ENCODE peak calls at places on chromosomes 12 and 14, in ten cellular contexts. One of them, this sample, is unnamed.

GRCh38 chr12:10826258-10826657 is at the start of gene TAS2R10:
- DNase-seq in upper lobe of right lung: no peak
- DNase-seq in A549: no peak
- DNase-seq in tibial artery: no peak
- DNase-seq in thoracic aorta: no peak
- DNase-seq in colonic mucosa: no peak
- DNase-seq in breast epithelium: no peak
- DNase-seq in IMR-90: no peak
- DNase-seq in PC-3: no peak
- DNase-seq in GM12878: no peak
- DNase-seq in this sample: no peak

GRCh38 chr12:98635657-98636323 is 8.8 kb downstream of the IKBIP start:
- DNase-seq in upper lobe of right lung: no peak
- DNase-seq in A549: peak; percentile 20
- DNase-seq in tibial artery: no peak
- DNase-seq in thoracic aorta: no peak
- DNase-seq in colonic mucosa: no peak
- DNase-seq in breast epithelium: no peak
- DNase-seq in IMR-90: peak; percentile 77
- DNase-seq in PC-3: peak; percentile 90
- DNase-seq in GM12878: peak; percentile 44
- DNase-seq in this sample: no peak

GRCh38 chr12:115305867-115306266 is 621.9 kb upstream of the TBX3 start:
- DNase-seq in upper lobe of right lung: no peak
- DNase-seq in A549: no peak
- DNase-seq in tibial artery: no peak
- DNase-seq in thoracic aorta: no peak
- DNase-seq in colonic mucosa: no peak
- DNase-seq in breast epithelium: no peak
- DNase-seq in IMR-90: no peak
- DNase-seq in PC-3: no peak
- DNase-seq in GM12878: no peak
- DNase-seq in this sample: no peak

GRCh38 chr14:74552623-74553022 is 59.1 kb downstream of the ISCA2 start:
- DNase-seq in upper lobe of right lung: peak; percentile 80
- DNase-seq in A549: no peak
- DNase-seq in tibial artery: peak; percentile 94
- DNase-seq in thoracic aorta: peak; percentile 55
- DNase-seq in colonic mucosa: peak; percentile 66
- DNase-seq in breast epithelium: no peak
- DNase-seq in IMR-90: peak; percentile 50
- DNase-seq in PC-3: no peak
- DNase-seq in GM12878: no peak
- DNase-seq in this sample: no peak

GRCh38 chr14:85415015-85415712 is 114.8 kb upstream of the FLRT2 start:
- DNase-seq in upper lobe of right lung: no peak
- DNase-seq in A549: peak; percentile 85
- DNase-seq in tibial artery: no peak
- DNase-seq in thoracic aorta: no peak
- DNase-seq in colonic mucosa: peak; percentile 20
- DNase-seq in breast epithelium: no peak
- DNase-seq in IMR-90: peak; percentile 93
- DNase-seq in PC-3: peak; percentile 88
- DNase-seq in GM12878: no peak
- DNase-seq in this sample: no peak

GRCh38 chr12:41605528-41606295 is 417.6 kb downstream of the PDZRN4 start:
- DNase-seq in upper lobe of right lung: no peak
- DNase-seq in A549: no peak
- DNase-seq in tibial artery: no peak
- DNase-seq in thoracic aorta: no peak
- DNase-seq in colonic mucosa: no peak
- DNase-seq in breast epithelium: no peak
- DNase-seq in IMR-90: peak; percentile 1
- DNase-seq in PC-3: no peak
- DNase-seq in GM12878: no peak
- DNase-seq in this sample: no peak

GRCh38 chr12:50991296-50991695 is 34.9 kb downstream of the SLC11A2 start:
- DNase-seq in upper lobe of right lung: no peak
- DNase-seq in A549: no peak
- DNase-seq in tibial artery: no peak
- DNase-seq in thoracic aorta: no peak
- DNase-seq in colonic mucosa: no peak
- DNase-seq in breast epithelium: no peak
- DNase-seq in IMR-90: no peak
- DNase-seq in PC-3: no peak
- DNase-seq in GM12878: no peak
- DNase-seq in this sample: no peak

GRCh38 chr12:71756054-71756675 is 1.5 kb downstream of the RAB21 start:
- DNase-seq in upper lobe of right lung: no peak
- DNase-seq in A549: no peak
- DNase-seq in tibial artery: no peak
- DNase-seq in thoracic aorta: no peak
- DNase-seq in colonic mucosa: no peak
- DNase-seq in breast epithelium: no peak
- DNase-seq in IMR-90: no peak
- DNase-seq in PC-3: peak; percentile 5
- DNase-seq in GM12878: no peak
- DNase-seq in this sample: no peak

GRCh38 chr12:75986001-75986739 is 45.4 kb downstream of the PHLDA1 start:
- DNase-seq in upper lobe of right lung: no peak
- DNase-seq in A549: no peak
- DNase-seq in tibial artery: no peak
- DNase-seq in thoracic aorta: no peak
- DNase-seq in colonic mucosa: peak; percentile 33
- DNase-seq in breast epithelium: no peak
- DNase-seq in IMR-90: peak; percentile 25
- DNase-seq in PC-3: no peak
- DNase-seq in GM12878: no peak
- DNase-seq in this sample: no peak

GRCh38 chr12:4302881-4303280 is 18.1 kb upstream of the TIGAR start:
- DNase-seq in upper lobe of right lung: no peak
- DNase-seq in A549: no peak
- DNase-seq in tibial artery: peak; percentile 21
- DNase-seq in thoracic aorta: no peak
- DNase-seq in colonic mucosa: peak; percentile 48
- DNase-seq in breast epithelium: no peak
- DNase-seq in IMR-90: no peak
- DNase-seq in PC-3: no peak
- DNase-seq in GM12878: no peak
- DNase-seq in this sample: no peak

GRCh38 chr12:123278150-123278627 is 6.5 kb upstream of the CDK2AP1 start:
- DNase-seq in upper lobe of right lung: no peak
- DNase-seq in A549: no peak
- DNase-seq in tibial artery: no peak
- DNase-seq in thoracic aorta: no peak
- DNase-seq in colonic mucosa: no peak
- DNase-seq in breast epithelium: no peak
- DNase-seq in IMR-90: no peak
- DNase-seq in PC-3: no peak
- DNase-seq in GM12878: peak; percentile 79
- DNase-seq in this sample: no peak

GRCh38 chr14:73242274-73242960 is 5.1 kb downstream of the PAPLN start:
- DNase-seq in upper lobe of right lung: no peak
- DNase-seq in A549: no peak
- DNase-seq in tibial artery: no peak
- DNase-seq in thoracic aorta: no peak
- DNase-seq in colonic mucosa: no peak
- DNase-seq in breast epithelium: no peak
- DNase-seq in IMR-90: no peak
- DNase-seq in PC-3: no peak
- DNase-seq in GM12878: peak; percentile 42
- DNase-seq in this sample: no peak
- H3K27ac ChIP-seq in upper lobe of right lung: no peak overlapping the region
- H3K27ac ChIP-seq in A549: no peak overlapping the region
- H3K27ac ChIP-seq in tibial artery: no peak overlapping the region
- H3K27ac ChIP-seq in thoracic aorta: no peak overlapping the region
- H3K27ac ChIP-seq in colonic mucosa: no peak overlapping the region
- H3K27ac ChIP-seq in breast epithelium: peak overlapping the region; percentile 79
- H3K27ac ChIP-seq in IMR-90: peak overlapping the region; percentile 9
- H3K27ac ChIP-seq in PC-3: no peak overlapping the region
- H3K27ac ChIP-seq in GM12878: no peak overlapping the region
- H3K27ac ChIP-seq in this sample: no peak overlapping the region

GRCh38 chr12:14937014-14937413 is 1.3 kb downstream of the ERP27 start:
- DNase-seq in upper lobe of right lung: no peak
- DNase-seq in A549: no peak
- DNase-seq in tibial artery: no peak
- DNase-seq in thoracic aorta: no peak
- DNase-seq in colonic mucosa: no peak
- DNase-seq in breast epithelium: no peak
- DNase-seq in IMR-90: no peak
- DNase-seq in PC-3: no peak
- DNase-seq in GM12878: no peak
- DNase-seq in this sample: no peak

GRCh38 chr12:14935031-14935430 is 3.3 kb downstream of the ERP27 start:
- DNase-seq in upper lobe of right lung: no peak
- DNase-seq in A549: no peak
- DNase-seq in tibial artery: no peak
- DNase-seq in thoracic aorta: no peak
- DNase-seq in colonic mucosa: peak; percentile 48
- DNase-seq in breast epithelium: no peak
- DNase-seq in IMR-90: no peak
- DNase-seq in PC-3: peak; percentile 39
- DNase-seq in GM12878: no peak
- DNase-seq in this sample: no peak

GRCh38 chr12:14937689-14938088 is 648 bp downstream of the ERP27 start:
- DNase-seq in upper lobe of right lung: no peak
- DNase-seq in A549: no peak
- DNase-seq in tibial artery: no peak
- DNase-seq in thoracic aorta: no peak
- DNase-seq in colonic mucosa: no peak
- DNase-seq in breast epithelium: no peak
- DNase-seq in IMR-90: no peak
- DNase-seq in PC-3: peak; percentile 27
- DNase-seq in GM12878: no peak
- DNase-seq in this sample: no peak

GRCh38 chr12:14934511-14934910 is 3.8 kb downstream of the ERP27 start:
- DNase-seq in upper lobe of right lung: no peak
- DNase-seq in A549: no peak
- DNase-seq in tibial artery: no peak
- DNase-seq in thoracic aorta: no peak
- DNase-seq in colonic mucosa: no peak
- DNase-seq in breast epithelium: no peak
- DNase-seq in IMR-90: no peak
- DNase-seq in PC-3: peak; percentile 63
- DNase-seq in GM12878: no peak
- DNase-seq in this sample: no peak

GRCh38 chr12:14936224-14936861 is 2.0 kb downstream of the ERP27 start:
- DNase-seq in upper lobe of right lung: no peak
- DNase-seq in A549: no peak
- DNase-seq in tibial artery: no peak
- DNase-seq in thoracic aorta: no peak
- DNase-seq in colonic mucosa: no peak
- DNase-seq in breast epithelium: no peak
- DNase-seq in IMR-90: no peak
- DNase-seq in PC-3: no peak
- DNase-seq in GM12878: no peak
- DNase-seq in this sample: no peak
- TF ChIP-seq CTCF in upper lobe of right lung: peak; percentile 28
- TF ChIP-seq CTCF in A549: no peak
- TF ChIP-seq CTCF in tibial artery: no peak
- TF ChIP-seq CTCF in thoracic aorta: no peak
- TF ChIP-seq CTCF in colonic mucosa: no peak
- TF ChIP-seq CTCF in breast epithelium: no peak
- TF ChIP-seq CTCF in IMR-90: no peak
- TF ChIP-seq CTCF in PC-3: no peak
- TF ChIP-seq CTCF in GM12878: peak; percentile 29
- TF ChIP-seq CTCF in this sample: peak; percentile 50

DNA sequence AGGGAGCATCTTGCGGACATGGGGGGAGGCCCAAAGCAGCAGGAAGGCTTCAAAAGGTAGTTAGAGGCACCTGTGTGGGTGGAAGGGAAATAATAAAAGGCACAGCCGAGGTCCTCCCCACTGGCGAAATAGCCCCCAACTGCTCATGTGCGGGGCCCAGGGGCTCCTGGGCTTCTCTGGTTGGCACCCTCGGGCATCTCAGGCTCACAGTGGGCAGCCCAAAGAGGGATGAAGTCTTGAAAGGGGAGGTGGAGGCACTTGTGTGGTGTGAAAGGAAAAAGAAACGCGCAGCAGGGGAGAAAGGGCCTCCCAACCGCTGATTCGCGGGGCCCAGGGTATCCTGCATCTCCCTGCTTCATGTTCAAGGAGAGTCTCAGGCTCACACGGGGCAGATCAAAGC is 579.4 kb downstream of the ALG10 start:
- DNase-seq in upper lobe of right lung: peak; percentile 46
- DNase-seq in A549: no peak
- DNase-seq in tibial artery: peak; percentile 38
- DNase-seq in thoracic aorta: no peak
- DNase-seq in colonic mucosa: no peak
- DNase-seq in breast epithelium: no peak
- DNase-seq in IMR-90: no peak
- DNase-seq in PC-3: no peak
- DNase-seq in GM12878: no peak
- DNase-seq in this sample: no peak
- H3K9me3 ChIP-seq in upper lobe of right lung: peaks cover 7% of the 10 kb centered on the region
- H3K9me3 ChIP-seq in A549: peaks cover 7% of the 10 kb centered on the region
- H3K9me3 ChIP-seq in tibial artery: peaks cover 96% of the 10 kb centered on the region
- H3K9me3 ChIP-seq in thoracic aorta: peaks cover 17% of the 10 kb centered on the region
- H3K9me3 ChIP-seq in colonic mucosa: no peaks in the 10 kb centered on the region
- H3K9me3 ChIP-seq in breast epithelium: peaks cover 100% of the 10 kb centered on the region
- H3K9me3 ChIP-seq in IMR-90: peaks cover 68% of the 10 kb centered on the region
- H3K9me3 ChIP-seq in PC-3: no peaks in the 10 kb centered on the region
- H3K9me3 ChIP-seq in GM12878: no peaks in the 10 kb centered on the region
- H3K9me3 ChIP-seq in this sample: peaks cover 83% of the 10 kb centered on the region

GRCh38 chr12:179131-179884 is 34.6 kb downstream of the SLC6A12 start:
- DNase-seq in upper lobe of right lung: no peak
- DNase-seq in A549: no peak
- DNase-seq in tibial artery: no peak
- DNase-seq in thoracic aorta: no peak
- DNase-seq in colonic mucosa: no peak
- DNase-seq in breast epithelium: no peak
- DNase-seq in IMR-90: no peak
- DNase-seq in PC-3: no peak
- DNase-seq in GM12878: no peak
- DNase-seq in this sample: no peak

GRCh38 chr12:181921-182320 is 32.0 kb downstream of the SLC6A12 start:
- DNase-seq in upper lobe of right lung: no peak
- DNase-seq in A549: no peak
- DNase-seq in tibial artery: no peak
- DNase-seq in thoracic aorta: no peak
- DNase-seq in colonic mucosa: no peak
- DNase-seq in breast epithelium: no peak
- DNase-seq in IMR-90: no peak
- DNase-seq in PC-3: no peak
- DNase-seq in GM12878: no peak
- DNase-seq in this sample: no peak

GRCh38 chr12:179885-180284 is 34.1 kb downstream of the SLC6A12 start:
- DNase-seq in upper lobe of right lung: no peak
- DNase-seq in A549: no peak
- DNase-seq in tibial artery: no peak
- DNase-seq in thoracic aorta: no peak
- DNase-seq in colonic mucosa: no peak
- DNase-seq in breast epithelium: no peak
- DNase-seq in IMR-90: no peak
- DNase-seq in PC-3: no peak
- DNase-seq in GM12878: no peak
- DNase-seq in this sample: no peak

GRCh38 chr12:178715-179109 is 35.2 kb downstream of the SLC6A12 start:
- DNase-seq in upper lobe of right lung: no peak
- DNase-seq in A549: no peak
- DNase-seq in tibial artery: no peak
- DNase-seq in thoracic aorta: no peak
- DNase-seq in colonic mucosa: no peak
- DNase-seq in breast epithelium: no peak
- DNase-seq in IMR-90: no peak
- DNase-seq in PC-3: no peak
- DNase-seq in GM12878: no peak
- DNase-seq in this sample: no peak

GRCh38 chr12:180445-180844 is 33.5 kb downstream of the SLC6A12 start:
- DNase-seq in upper lobe of right lung: peak; percentile 75
- DNase-seq in A549: no peak
- DNase-seq in tibial artery: peak; percentile 75
- DNase-seq in thoracic aorta: no peak
- DNase-seq in colonic mucosa: peak; percentile 38
- DNase-seq in breast epithelium: no peak
- DNase-seq in IMR-90: peak; percentile 58
- DNase-seq in PC-3: no peak
- DNase-seq in GM12878: peak; percentile 25
- DNase-seq in this sample: no peak
- H3K27ac ChIP-seq in upper lobe of right lung: no peak overlapping the region
- H3K27ac ChIP-seq in A549: no peak overlapping the region
- H3K27ac ChIP-seq in tibial artery: no peak overlapping the region
- H3K27ac ChIP-seq in thoracic aorta: no peak overlapping the region
- H3K27ac ChIP-seq in colonic mucosa: no peak overlapping the region
- H3K27ac ChIP-seq in breast epithelium: no peak overlapping the region
- H3K27ac ChIP-seq in IMR-90: no peak overlapping the region
- H3K27ac ChIP-seq in PC-3: no peak overlapping the region
- H3K27ac ChIP-seq in GM12878: no peak overlapping the region
- H3K27ac ChIP-seq in this sample: no peak overlapping the region